ENCODE peak calls at places on chromosome 14, in nine cellular contexts. D is COR-L47; Y is NCI-H226; G is stimulated activated CD4-positive, alpha-beta T cell treated with anti-CD3 and anti-CD28 coated beads, Interleukin-12 subunit alpha, Interleukin-12 subunit beta, amount 100 ng/mL, for 4 hours; I is heart left ventricle; J is mesothelial cell of epicardium; P is RWPE1; H is LHCN-M2; X is neural crest cell. Z is an unnamed sample.
A peak's percentile ranks its signal among the peaks of the same experiment; 100 is the strongest.

GRCh38 chr14:101150010-101150409 is 246.5 kb upstream of the RTL1 start:
- DNase-seq in D (no peak), Y (no peak), G (no peak), I (no peak), J (no peak), P (no peak), H (no peak), X (no peak), Z (no peak)

GRCh38 chr14:100815478-100816285 is 10.2 kb upstream of the MEG3 start:
- DNase-seq in D (no peak), Y (no peak), G (no peak), I (no peak), J (no peak), P (no peak), H (peak; percentile 73), X (no peak), Z (no peak)

GRCh38 chr14:104400355-104400754 is 179.2 kb upstream of the C14orf180 start:
- DNase-seq in D (no peak), Y (no peak), G (no peak), I (no peak), J (no peak), P (no peak), H (no peak), X (no peak), Z (no peak)

GRCh38 chr14:54564799-54565235 is 2.1 kb upstream of the SAMD4A start:
- DNase-seq in D (no peak), Y (peak; percentile 68), G (peak; percentile 49), I (no peak), J (no peak), P (peak; percentile 37), H (peak; percentile 61), X (no peak), Z (no peak)

GRCh38 chr14:50821471-50822464 is 9.2 kb downstream of the NIN start:
- DNase-seq in D (no peak), Y (no peak), G (no peak), I (no peak), J (no peak), P (peak; percentile 53), H (no peak), X (no peak), Z (no peak)

GRCh38 chr14:21123429-21123828 is 22.6 kb downstream of the TMEM253 start:
- DNase-seq in D (no peak), Y (no peak), G (no peak), I (no peak), J (no peak), P (no peak), H (no peak), X (no peak), Z (no peak)

GRCh38 chr14:94936411-94936892 is 166.5 kb upstream of the GSC start:
- DNase-seq in D (peak; percentile 94), Y (no peak), G (no peak), I (peak; percentile 69), J (peak; percentile 54), P (no peak), H (no peak), X (no peak), Z (no peak)

GRCh38 chr14:78075610-78076277 is 94.4 kb upstream of the NRXN3 start:
- DNase-seq in D (peak; percentile 15), Y (no peak), G (no peak), I (peak; percentile 41), J (no peak), P (no peak), H (no peak), X (no peak), Z (no peak)

GRCh38 chr14:76947078-76947837 is 81.2 kb downstream of the IRF2BPL start:
- DNase-seq in D (peak; percentile 98), Y (peak; percentile 63), G (peak; percentile 71), I (peak; percentile 92), J (peak; percentile 70), P (peak; percentile 81), H (peak; percentile 89), X (peak; percentile 91), Z (peak; percentile 82)

GRCh38 chr14:30990766-30991165 is 34.7 kb upstream of the AP4S1 start:
- DNase-seq in D (no peak), Y (no peak), G (no peak), I (no peak), J (no peak), P (no peak), H (peak; percentile 39), X (no peak), Z (no peak)

GRCh38 chr14:50666772-50667490 is 1.2 kb downstream of the SAV1 start:
- DNase-seq in D (no peak), Y (no peak), G (no peak), I (peak; percentile 30), J (no peak), P (no peak), H (peak; percentile 68), X (no peak), Z (no peak)

GRCh38 chr14:71932229-71932951 is at the start of gene RGS6:
- DNase-seq in D (peak; percentile 72), Y (no peak), G (peak; percentile 15), I (peak; percentile 27), J (peak; percentile 36), P (peak; percentile 35), H (no peak), X (peak; percentile 30), Z (no peak)

GRCh38 chr14:25351269-25351668 is 301.3 kb upstream of the STXBP6 start:
- DNase-seq in D (no peak), Y (no peak), G (no peak), I (no peak), J (no peak), P (no peak), H (no peak), X (no peak), Z (no peak)

GRCh38 chr14:50085570-50086315 is 30.6 kb downstream of the VCPKMT start:
- DNase-seq in D (no peak), Y (no peak), G (peak; percentile 35), I (no peak), J (no peak), P (no peak), H (peak; percentile 69), X (no peak), Z (no peak)

GRCh38 chr14:71203306-71203705 is 296.0 kb downstream of the PCNX1 start:
- DNase-seq in D (no peak), Y (peak; percentile 51), G (no peak), I (no peak), J (no peak), P (no peak), H (peak; percentile 24), X (no peak), Z (no peak)

GRCh38 chr14:73462078-73462715 is 3.9 kb upstream of the NUMB start:
- DNase-seq in D (peak; percentile 82), Y (peak; percentile 75), G (no peak), I (peak; percentile 58), J (no peak), P (no peak), H (peak; percentile 54), X (no peak), Z (no peak)

GRCh38 chr14:105041841-105042765 is 21.2 kb upstream of the CDCA4 start:
- DNase-seq in D (no peak), Y (no peak), G (no peak), I (no peak), J (no peak), P (no peak), H (no peak), X (no peak), Z (no peak)

GRCh38 chr14:27435923-27436674 is 838.3 kb upstream of the NOVA1 start:
- DNase-seq in D (no peak), Y (no peak), G (no peak), I (no peak), J (no peak), P (no peak), H (no peak), X (no peak), Z (no peak)

GRCh38 chr14:56324831-56325230 is 206.6 kb downstream of the PELI2 start:
- DNase-seq in D (no peak), Y (no peak), G (no peak), I (no peak), J (no peak), P (no peak), H (peak; percentile 21), X (no peak), Z (no peak)

GRCh38 chr14:69610020-69610858 is 1.2 kb upstream of the SUSD6 start:
- DNase-seq in D (no peak), Y (no peak), G (no peak), I (no peak), J (no peak), P (no peak), H (no peak), X (no peak), Z (no peak)

GRCh38 chr14:92994942-92995341 is 72.0 kb downstream of the CHGA start:
- DNase-seq in D (no peak), Y (no peak), G (no peak), I (no peak), J (no peak), P (no peak), H (no peak), X (no peak), Z (no peak)

GRCh38 chr14:103613517-103613916 is 15.5 kb upstream of the KLC1 start:
- DNase-seq in D (no peak), Y (no peak), G (no peak), I (no peak), J (no peak), P (no peak), H (no peak), X (no peak), Z (no peak)

GRCh38 chr14:23154876-23155587 is 28.4 kb downstream of the SLC7A8 start:
- DNase-seq in D (no peak), Y (peak; percentile 94), G (no peak), I (peak; percentile 77), J (no peak), P (peak; percentile 76), H (peak; percentile 94), X (no peak), Z (no peak)

GRCh38 chr14:98008381-98009113 is 1211.4 kb downstream of the VRK1 start:
- DNase-seq in D (no peak), Y (no peak), G (no peak), I (no peak), J (no peak), P (peak; percentile 56), H (no peak), X (no peak), Z (no peak)

Z was measured in epithelial cell of proximal tubule.